ENCODE peak calls at places on chromosomes 1 and 21, in five cellular contexts. U is ascending aorta, I is hepatocyte, R is lower lobe of right lung, Z is tibial nerve. D is an unnamed sample.

GRCh38 chr1:28898267-28898955 is 16.0 kb upstream of the EPB41 start:
- DNase-seq in U (no peak), I (no peak), R (no peak), Z (no peak), D (no peak)

GRCh38 chr1:22709891-22710687 is 550 bp upstream of the EPHB2 start:
- DNase-seq in U (no peak), I (peak), R (peak), Z (peak), D (peak)

GRCh38 chr1:55309053-55309452 is 93.9 kb upstream of the USP24 start:
- DNase-seq in U (no peak), I (no peak), R (no peak), Z (no peak), D (no peak)

GRCh38 chr1:61428146-61428545 is 296.8 kb downstream of the TM2D1 start:
- DNase-seq in U (no peak), I (no peak), R (no peak), Z (no peak), D (no peak)

GRCh38 chr1:216456682-216457081 is 33.4 kb upstream of the USH2A start:
- DNase-seq in U (no peak), I (no peak), R (no peak), Z (no peak), D (no peak)

GRCh38 chr1:35588197-35588910 is 15.2 kb downstream of the TFAP2E start:
- DNase-seq in U (no peak), I (no peak), R (no peak), Z (no peak), D (no peak)

GRCh38 chr21:36966846-36967657 is 583 bp upstream of the HLCS start:
- DNase-seq in U (no peak), I (no peak), R (no peak), Z (no peak), D (no peak)

GRCh38 chr1:174433451-174433850 is 14.3 kb upstream of the GPR52 start:
- DNase-seq in U (no peak), I (no peak), R (no peak), Z (no peak), D (no peak)

GRCh38 chr1:6738987-6739386 is 37.4 kb upstream of the DNAJC11 start:
- DNase-seq in U (no peak), I (no peak), R (no peak), Z (no peak), D (no peak)

GRCh38 chr21:41321908-41322495 is 5.4 kb downstream of the FAM3B start:
- DNase-seq in U (no peak), I (peak), R (no peak), Z (no peak), D (no peak)

DNA sequence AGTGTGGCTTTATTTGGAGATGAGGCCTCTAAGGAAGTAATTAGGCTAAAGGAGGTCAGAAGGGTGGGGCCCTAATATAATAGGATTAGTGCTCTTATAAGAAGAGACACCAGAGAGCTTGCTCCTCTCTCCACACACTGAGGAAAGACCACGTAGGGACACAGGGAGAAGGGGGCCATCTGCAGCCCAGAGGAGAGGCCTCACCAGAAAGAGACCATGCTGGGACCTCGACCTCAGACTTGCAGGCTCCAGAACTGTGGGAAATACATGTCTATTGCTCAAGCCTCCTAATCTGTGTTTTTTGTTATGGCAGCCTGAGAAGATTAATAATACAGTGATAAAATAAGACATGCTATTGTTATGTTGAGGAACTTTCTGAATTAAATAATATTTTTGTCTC is 8.3 kb downstream of the RCAN1 start:
- DNase-seq in U (no peak), I (no peak), R (no peak), Z (no peak), D (no peak)
- H3K27ac ChIP-seq in U (no peak), I (no peak), R (no peak), Z (no peak), D (no peak)

DNA sequence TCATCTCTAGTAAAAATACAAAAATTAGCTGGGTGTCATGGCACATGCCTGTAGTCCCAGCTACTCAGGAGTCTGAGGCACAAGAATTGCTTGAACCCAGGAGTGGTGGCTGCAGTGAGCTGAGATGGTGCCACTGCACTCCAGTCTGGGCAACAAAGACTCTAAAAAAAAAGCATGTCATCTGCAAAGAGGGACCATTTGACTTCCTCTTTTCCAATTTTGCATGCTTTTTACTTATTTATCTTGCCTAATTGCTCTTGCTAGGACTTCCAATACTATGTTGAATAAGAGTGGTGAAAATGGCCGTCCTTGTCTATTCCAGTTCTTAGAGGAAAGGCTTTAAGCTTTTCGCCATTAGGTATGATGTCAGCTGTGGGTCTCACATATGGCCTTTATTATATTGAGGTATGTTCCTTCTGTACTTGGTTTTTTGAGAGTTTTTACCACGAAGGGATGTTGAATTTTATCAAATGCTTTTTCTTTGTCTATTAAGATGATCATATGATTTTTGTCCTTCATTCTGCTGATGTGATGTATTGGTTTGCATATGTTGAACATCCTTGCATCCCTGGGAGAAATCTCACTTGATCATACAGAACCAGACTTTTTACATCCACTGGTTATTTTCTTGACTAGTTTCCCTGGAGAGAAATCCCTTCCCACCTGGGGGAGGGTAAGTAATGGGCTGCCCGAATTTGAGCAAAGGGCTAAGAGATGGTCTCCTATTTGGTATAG is 17.0 kb upstream of the RAP1GAP start:
- DNase-seq in U (no peak), I (no peak), R (no peak), Z (no peak), D (no peak)
- H3K27ac ChIP-seq in U (no peak), I (no peak), R (no peak), Z (no peak), D (no peak)

GRCh38 chr1:227356582-227357228 is 38.4 kb upstream of the CDC42BPA start:
- DNase-seq in U (no peak), I (peak), R (no peak), Z (no peak), D (no peak)

GRCh38 chr1:227357229-227358078 is 39.2 kb upstream of the CDC42BPA start:
- DNase-seq in U (no peak), I (peak), R (no peak), Z (peak), D (no peak)

GRCh38 chr1:227362039-227362438 is 43.7 kb upstream of the CDC42BPA start:
- DNase-seq in U (no peak), I (no peak), R (no peak), Z (no peak), D (no peak)

GRCh38 chr1:227355542-227356270 is 37.4 kb upstream of the CDC42BPA start:
- DNase-seq in U (no peak), I (peak), R (no peak), Z (no peak), D (no peak)

DNA sequence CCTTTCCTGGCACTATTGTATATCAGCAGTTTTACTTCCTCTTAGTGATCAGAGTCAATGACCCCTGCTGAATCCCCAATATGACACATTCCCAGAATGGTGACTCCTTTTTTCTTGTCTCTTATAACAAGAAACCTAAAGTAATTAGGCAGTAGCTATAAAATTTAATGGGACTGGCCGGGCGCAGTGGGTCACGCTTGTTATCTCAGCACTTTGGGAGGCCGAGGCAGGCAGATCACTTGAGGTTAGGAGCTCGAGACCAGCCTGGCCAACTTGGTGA is 39.7 kb upstream of the CDC42BPA start:
- DNase-seq in U (no peak), I (no peak), R (no peak), Z (no peak), D (no peak)
- H3K27ac ChIP-seq in U (no peak), I (peak), R (peak), Z (peak), D (no peak)

GRCh38 chr1:207064546-207064945 is 11.5 kb downstream of the PFKFB2 start:
- DNase-seq in U (no peak), I (no peak), R (peak), Z (no peak), D (no peak)

GRCh38 chr1:207069059-207069458 is 16.0 kb downstream of the PFKFB2 start:
- DNase-seq in U (no peak), I (no peak), R (no peak), Z (no peak), D (no peak)

GRCh38 chr1:207067695-207068094 is 14.6 kb downstream of the PFKFB2 start:
- DNase-seq in U (no peak), I (no peak), R (no peak), Z (no peak), D (no peak)

GRCh38 chr1:207069858-207070506 is 16.9 kb downstream of the PFKFB2 start:
- DNase-seq in U (no peak), I (no peak), R (no peak), Z (no peak), D (no peak)

GRCh38 chr1:207067185-207067584 is 14.1 kb downstream of the PFKFB2 start:
- DNase-seq in U (no peak), I (no peak), R (no peak), Z (no peak), D (no peak)
- H3K27ac ChIP-seq in U (no peak), I (peak), R (no peak), Z (peak), D (no peak)

DNA sequence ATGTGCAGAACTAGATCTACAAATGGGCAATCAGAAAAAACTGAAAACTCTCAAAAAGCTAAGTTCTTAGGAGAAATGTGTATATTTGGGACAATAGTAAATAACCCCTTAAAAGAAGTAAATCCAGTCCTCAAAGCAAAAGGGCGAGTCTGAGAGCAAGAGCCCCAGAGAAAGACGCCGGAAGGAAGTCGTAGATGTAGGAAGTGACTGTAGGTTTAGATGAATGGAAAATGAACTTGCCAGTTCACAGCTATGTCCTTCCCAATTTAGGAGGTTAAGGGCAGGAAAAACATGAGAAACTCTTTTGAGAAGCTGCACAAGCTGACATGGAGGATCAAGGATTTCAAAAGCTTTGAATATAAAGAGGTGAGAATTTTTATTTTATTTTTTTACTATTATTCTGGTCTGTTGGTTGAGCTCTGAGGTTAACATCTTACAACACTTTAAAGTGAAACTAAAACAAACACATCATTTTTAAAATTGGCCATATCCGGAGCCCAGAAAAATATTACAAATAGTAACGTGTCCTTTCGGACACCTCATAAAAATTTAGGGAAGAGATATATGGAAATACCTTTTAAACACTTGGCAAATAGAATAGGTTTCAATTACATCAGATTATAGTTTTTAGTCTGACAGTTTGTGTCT is 1178.6 kb downstream of the MRPL39 start:
- DNase-seq in U (no peak), I (no peak), R (no peak), Z (no peak), D (no peak)
- H3K27ac ChIP-seq in U (no peak), I (no peak), R (no peak), Z (no peak), D (no peak)

GRCh38 chr1:160672789-160673695 is 26.2 kb upstream of the SLAMF1 start:
- DNase-seq in U (no peak), I (no peak), R (no peak), Z (no peak), D (no peak)

GRCh38 chr1:160676869-160677597 is 30.2 kb upstream of the SLAMF1 start:
- DNase-seq in U (no peak), I (no peak), R (no peak), Z (no peak), D (no peak)

GRCh38 chr1:160674415-160674814 is 27.6 kb upstream of the SLAMF1 start:
- DNase-seq in U (no peak), I (no peak), R (no peak), Z (no peak), D (no peak)

GRCh38 chr1:160672118-160672517 is 25.3 kb upstream of the SLAMF1 start:
- DNase-seq in U (no peak), I (no peak), R (no peak), Z (no peak), D (no peak)

DNA sequence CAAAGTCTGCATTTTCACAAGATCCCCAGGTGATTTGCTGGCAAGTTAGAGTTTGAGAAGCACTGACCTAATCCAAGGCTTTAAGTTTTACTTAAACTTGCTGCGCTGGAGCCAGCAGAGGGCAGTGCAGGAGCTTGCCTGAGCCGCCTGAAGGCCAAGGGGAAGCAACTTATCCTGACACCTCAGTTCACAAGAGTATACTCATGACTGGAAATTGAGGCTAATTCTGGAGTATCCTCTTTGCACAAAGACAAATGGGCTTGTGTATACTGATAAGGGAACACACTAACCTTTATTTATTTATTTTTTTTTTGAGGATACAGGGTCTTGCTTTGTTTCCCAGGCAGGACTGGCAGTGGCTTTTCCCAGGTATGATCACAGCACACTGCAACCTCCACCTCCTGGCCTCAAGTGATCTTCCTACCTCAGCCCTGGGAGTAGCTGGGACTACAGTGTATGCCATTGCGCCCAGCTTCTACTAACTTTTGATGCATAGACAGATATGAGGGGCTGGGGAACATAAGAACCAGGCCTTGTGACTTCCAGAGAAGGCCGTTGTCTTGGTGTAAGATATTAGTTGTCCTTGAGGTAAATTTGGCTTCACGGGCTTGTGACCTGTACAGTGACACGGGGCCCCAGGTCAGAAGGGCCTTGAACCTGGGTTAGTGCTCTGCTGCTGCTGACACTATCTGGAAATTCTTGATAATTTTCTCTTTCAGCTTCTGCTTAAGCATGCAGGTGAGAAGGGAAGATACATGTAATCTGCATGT is 29.0 kb upstream of the SLAMF1 start:
- DNase-seq in U (no peak), I (peak), R (peak), Z (peak), D (peak)
- H3K27ac ChIP-seq in U (no peak), I (no peak), R (peak), Z (no peak), D (peak)

GRCh38 chr1:227883641-227884301 is 64.0 kb downstream of the WNT9A start:
- DNase-seq in U (no peak), I (no peak), R (peak), Z (no peak), D (no peak)

GRCh38 chr1:227885648-227886502 is 61.9 kb downstream of the WNT9A start:
- DNase-seq in U (no peak), I (peak), R (peak), Z (peak), D (no peak)

GRCh38 chr1:227884370-227885134 is 63.2 kb downstream of the WNT9A start:
- DNase-seq in U (no peak), I (peak), R (peak), Z (no peak), D (no peak)

GRCh38 chr1:227886503-227886961 is 61.2 kb downstream of the WNT9A start:
- DNase-seq in U (no peak), I (peak), R (no peak), Z (no peak), D (no peak)

DNA sequence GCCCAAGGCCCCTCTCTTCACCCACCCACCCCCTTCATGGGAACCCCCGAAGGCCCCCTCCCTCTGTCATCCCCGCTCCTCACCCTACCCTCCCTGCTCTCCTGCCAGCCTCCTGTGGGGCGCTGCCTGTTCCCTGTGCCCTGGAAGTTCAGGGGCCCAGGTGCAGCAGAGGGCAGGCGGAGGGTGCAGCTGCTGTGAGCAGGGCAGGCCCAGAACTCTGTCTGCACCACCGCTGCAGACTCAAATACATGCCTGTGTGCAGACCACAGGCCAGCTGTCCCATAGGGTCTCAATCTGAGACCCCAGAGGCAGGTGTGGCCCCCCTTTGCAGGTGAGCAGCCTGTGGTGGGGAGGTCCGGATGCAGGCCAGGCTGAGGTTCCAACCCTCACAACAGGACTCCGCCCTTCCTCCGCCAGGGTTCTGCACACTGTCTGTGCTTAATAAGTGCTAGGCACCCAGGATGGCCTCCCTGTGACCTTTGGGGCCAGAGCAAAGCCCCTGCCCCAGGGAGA is 62.5 kb downstream of the WNT9A start:
- DNase-seq in U (no peak), I (peak), R (peak), Z (no peak), D (no peak)
- H3K27ac ChIP-seq in U (no peak), I (peak), R (no peak), Z (no peak), D (peak)

GRCh38 chr1:167697667-167698141 is 24.1 kb upstream of the MPZL1 start:
- DNase-seq in U (no peak), I (no peak), R (peak), Z (peak), D (no peak)

GRCh38 chr1:167701510-167701909 is 20.3 kb upstream of the MPZL1 start:
- DNase-seq in U (no peak), I (no peak), R (no peak), Z (no peak), D (no peak)

GRCh38 chr1:167695150-167695549 is 26.6 kb upstream of the MPZL1 start:
- DNase-seq in U (no peak), I (no peak), R (no peak), Z (no peak), D (no peak)

GRCh38 chr1:167695756-167696561 is 25.8 kb upstream of the MPZL1 start:
- DNase-seq in U (no peak), I (no peak), R (no peak), Z (no peak), D (no peak)

GRCh38 chr1:167698313-167698712 is 23.5 kb upstream of the MPZL1 start:
- DNase-seq in U (no peak), I (no peak), R (no peak), Z (no peak), D (no peak)
- H3K27ac ChIP-seq in U (peak), I (no peak), R (no peak), Z (no peak), D (no peak)